ENCODE peak calls at places on chromosomes 3 and 15, in six cellular contexts. One of them, this sample, is unnamed.

GRCh38 chr3:47151836-47152235 is 12.1 kb downstream of the SETD2 start:
- DNase-seq in skeletal muscle cell: no peak
- DNase-seq in psoas muscle: no peak
- DNase-seq in ovary: no peak
- DNase-seq in bronchial epithelial cell: no peak
- DNase-seq in lung: no peak
- DNase-seq in this sample: no peak

GRCh38 chr15:101091080-101092017 is 160.5 kb downstream of the CHSY1 start:
- DNase-seq in skeletal muscle cell: peak; percentile 81
- DNase-seq in psoas muscle: peak; percentile 58
- DNase-seq in ovary: peak; percentile 87
- DNase-seq in bronchial epithelial cell: no peak
- DNase-seq in lung: peak; percentile 35
- DNase-seq in this sample: peak; percentile 64

GRCh38 chr15:65908876-65909275 is 39.6 kb downstream of the RAB11A start:
- DNase-seq in skeletal muscle cell: no peak
- DNase-seq in psoas muscle: no peak
- DNase-seq in ovary: no peak
- DNase-seq in bronchial epithelial cell: no peak
- DNase-seq in lung: no peak
- DNase-seq in this sample: no peak

GRCh38 chr15:40058476-40059140 is 19.6 kb upstream of the SRP14 start:
- DNase-seq in skeletal muscle cell: peak; percentile 45
- DNase-seq in psoas muscle: no peak
- DNase-seq in ovary: no peak
- DNase-seq in bronchial epithelial cell: peak; percentile 52
- DNase-seq in lung: no peak
- DNase-seq in this sample: no peak

GRCh38 chr15:92944946-92945521 is 44.9 kb downstream of the CHD2 start:
- DNase-seq in skeletal muscle cell: no peak
- DNase-seq in psoas muscle: no peak
- DNase-seq in ovary: no peak
- DNase-seq in bronchial epithelial cell: no peak
- DNase-seq in lung: no peak
- DNase-seq in this sample: no peak

GRCh38 chr3:195045481-195045880 is 225.5 kb downstream of the XXYLT1 start:
- DNase-seq in skeletal muscle cell: no peak
- DNase-seq in psoas muscle: no peak
- DNase-seq in ovary: no peak
- DNase-seq in bronchial epithelial cell: no peak
- DNase-seq in lung: no peak
- DNase-seq in this sample: no peak

GRCh38 chr15:38130200-38130567 is 122.5 kb upstream of the SPRED1 start:
- DNase-seq in skeletal muscle cell: no peak
- DNase-seq in psoas muscle: no peak
- DNase-seq in ovary: no peak
- DNase-seq in bronchial epithelial cell: peak; percentile 44
- DNase-seq in lung: no peak
- DNase-seq in this sample: no peak

GRCh38 chr3:72242326-72242725 is 457.4 kb upstream of the PROK2 start:
- DNase-seq in skeletal muscle cell: no peak
- DNase-seq in psoas muscle: no peak
- DNase-seq in ovary: no peak
- DNase-seq in bronchial epithelial cell: no peak
- DNase-seq in lung: no peak
- DNase-seq in this sample: no peak

GRCh38 chr3:59731909-59732308 is 682.1 kb upstream of the CFAP20DC start:
- DNase-seq in skeletal muscle cell: no peak
- DNase-seq in psoas muscle: no peak
- DNase-seq in ovary: no peak
- DNase-seq in bronchial epithelial cell: no peak
- DNase-seq in lung: no peak
- DNase-seq in this sample: no peak

GRCh38 chr3:57826286-57826951 is 70.3 kb downstream of the SLMAP start:
- DNase-seq in skeletal muscle cell: no peak
- DNase-seq in psoas muscle: no peak
- DNase-seq in ovary: no peak
- DNase-seq in bronchial epithelial cell: peak; percentile 18
- DNase-seq in lung: no peak
- DNase-seq in this sample: no peak

GRCh38 chr15:47184405-47185221 is 532.7 kb upstream of the SEMA6D start:
- DNase-seq in skeletal muscle cell: no peak
- DNase-seq in psoas muscle: no peak
- DNase-seq in ovary: peak; percentile 11
- DNase-seq in bronchial epithelial cell: no peak
- DNase-seq in lung: no peak
- DNase-seq in this sample: no peak
- H3K4me3 ChIP-seq in skeletal muscle cell: peak overlapping the region; percentile 47
- H3K4me3 ChIP-seq in psoas muscle: peak overlapping the region; percentile 66
- H3K4me3 ChIP-seq in ovary: peak overlapping the region; percentile 26
- H3K4me3 ChIP-seq in bronchial epithelial cell: peak overlapping the region; percentile 30
- H3K4me3 ChIP-seq in lung: peak overlapping the region; percentile 11
- H3K4me3 ChIP-seq in this sample: peak overlapping the region; percentile 57

GRCh38 chr3:158725348-158725966 is 6.8 kb downstream of the RARRES1 start:
- DNase-seq in skeletal muscle cell: peak; percentile 93
- DNase-seq in psoas muscle: peak; percentile 49
- DNase-seq in ovary: peak; percentile 57
- DNase-seq in bronchial epithelial cell: peak; percentile 86
- DNase-seq in lung: peak; percentile 47
- DNase-seq in this sample: peak; percentile 98

GRCh38 chr3:158728851-158729250 is 3.4 kb downstream of the RARRES1 start:
- DNase-seq in skeletal muscle cell: no peak
- DNase-seq in psoas muscle: no peak
- DNase-seq in ovary: no peak
- DNase-seq in bronchial epithelial cell: no peak
- DNase-seq in lung: no peak
- DNase-seq in this sample: no peak

GRCh38 chr3:158723991-158724390 is 8.3 kb downstream of the RARRES1 start:
- DNase-seq in skeletal muscle cell: no peak
- DNase-seq in psoas muscle: no peak
- DNase-seq in ovary: no peak
- DNase-seq in bronchial epithelial cell: no peak
- DNase-seq in lung: no peak
- DNase-seq in this sample: no peak

GRCh38 chr3:158731525-158731924 is 732 bp downstream of the RARRES1 start:
- DNase-seq in skeletal muscle cell: no peak
- DNase-seq in psoas muscle: no peak
- DNase-seq in ovary: no peak
- DNase-seq in bronchial epithelial cell: no peak
- DNase-seq in lung: no peak
- DNase-seq in this sample: no peak

GRCh38 chr3:158727499-158728377 is 4.5 kb downstream of the RARRES1 start:
- DNase-seq in skeletal muscle cell: no peak
- DNase-seq in psoas muscle: no peak
- DNase-seq in ovary: no peak
- DNase-seq in bronchial epithelial cell: peak; percentile 62
- DNase-seq in lung: peak; percentile 65
- DNase-seq in this sample: peak; percentile 74
- H3K4me3 ChIP-seq in skeletal muscle cell: no peak overlapping the region
- H3K4me3 ChIP-seq in psoas muscle: no peak overlapping the region
- H3K4me3 ChIP-seq in ovary: peak overlapping the region; percentile 14
- H3K4me3 ChIP-seq in bronchial epithelial cell: no peak overlapping the region
- H3K4me3 ChIP-seq in lung: no peak overlapping the region
- H3K4me3 ChIP-seq in this sample: no peak overlapping the region

GRCh38 chr3:65548848-65549625 is 489.7 kb downstream of the MAGI1 start:
- DNase-seq in skeletal muscle cell: no peak
- DNase-seq in psoas muscle: peak; percentile 17
- DNase-seq in ovary: peak; percentile 20
- DNase-seq in bronchial epithelial cell: no peak
- DNase-seq in lung: no peak
- DNase-seq in this sample: no peak

GRCh38 chr3:65551945-65552344 is 486.8 kb downstream of the MAGI1 start:
- DNase-seq in skeletal muscle cell: no peak
- DNase-seq in psoas muscle: no peak
- DNase-seq in ovary: no peak
- DNase-seq in bronchial epithelial cell: no peak
- DNase-seq in lung: no peak
- DNase-seq in this sample: no peak

GRCh38 chr3:65545429-65545828 is 493.3 kb downstream of the MAGI1 start:
- DNase-seq in skeletal muscle cell: no peak
- DNase-seq in psoas muscle: no peak
- DNase-seq in ovary: no peak
- DNase-seq in bronchial epithelial cell: peak; percentile 38
- DNase-seq in lung: no peak
- DNase-seq in this sample: no peak

GRCh38 chr3:65550137-65550536 is 488.6 kb downstream of the MAGI1 start:
- DNase-seq in skeletal muscle cell: no peak
- DNase-seq in psoas muscle: no peak
- DNase-seq in ovary: no peak
- DNase-seq in bronchial epithelial cell: no peak
- DNase-seq in lung: no peak
- DNase-seq in this sample: no peak

GRCh38 chr3:65549626-65549959 is 489.1 kb downstream of the MAGI1 start:
- DNase-seq in skeletal muscle cell: no peak
- DNase-seq in psoas muscle: no peak
- DNase-seq in ovary: no peak
- DNase-seq in bronchial epithelial cell: no peak
- DNase-seq in lung: no peak
- DNase-seq in this sample: no peak
- H3K4me3 ChIP-seq in skeletal muscle cell: peak overlapping the region; percentile 53
- H3K4me3 ChIP-seq in psoas muscle: peak overlapping the region; percentile 85
- H3K4me3 ChIP-seq in ovary: peak overlapping the region; percentile 45
- H3K4me3 ChIP-seq in bronchial epithelial cell: no peak overlapping the region
- H3K4me3 ChIP-seq in lung: no peak overlapping the region
- H3K4me3 ChIP-seq in this sample: peak overlapping the region; percentile 48

DNA sequence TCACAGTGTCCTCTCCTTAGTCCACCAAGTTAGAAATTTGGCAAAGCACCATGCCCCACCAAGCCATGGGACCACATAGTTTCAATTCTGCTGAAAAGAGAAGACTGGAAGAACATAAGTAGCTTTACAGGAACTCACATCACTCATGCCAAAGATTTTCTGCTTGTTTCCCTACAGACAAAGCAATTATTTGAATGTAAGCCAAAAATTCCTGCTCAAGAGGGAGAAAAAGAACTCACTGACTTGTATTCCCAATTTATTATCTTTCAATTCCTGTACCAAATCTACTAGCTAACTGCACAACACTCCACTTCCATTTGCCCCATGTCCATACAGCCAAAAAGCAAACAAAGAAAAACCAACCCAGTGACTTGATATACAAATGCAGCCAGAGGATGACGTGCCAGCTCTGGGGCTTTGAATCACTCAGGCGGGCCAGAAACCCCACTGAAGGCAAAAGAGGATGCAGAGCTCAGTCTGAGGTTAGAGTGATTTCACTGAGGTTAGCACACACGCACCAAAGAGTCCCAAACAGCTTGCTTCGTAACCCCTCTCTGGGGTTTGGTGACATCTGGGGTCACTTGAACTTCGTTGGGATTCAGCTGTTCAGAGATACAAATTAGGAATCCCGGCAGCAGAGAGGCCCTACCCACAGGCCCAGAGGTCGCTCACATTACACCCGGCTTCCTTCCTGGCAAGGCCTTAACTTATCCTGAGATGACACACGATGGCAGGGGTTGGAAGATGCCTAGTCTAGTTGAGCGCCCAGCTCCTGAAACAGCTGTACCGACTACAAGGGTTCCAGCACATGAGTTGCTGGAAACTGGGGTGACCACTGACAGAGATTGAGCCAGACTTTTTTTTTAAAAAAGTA is 1.7 kb downstream of the RFTN1 start:
- DNase-seq in skeletal muscle cell: peak; percentile 86
- DNase-seq in psoas muscle: peak; percentile 63
- DNase-seq in ovary: peak; percentile 46
- DNase-seq in bronchial epithelial cell: peak; percentile 59
- DNase-seq in lung: peak; percentile 53
- DNase-seq in this sample: peak; percentile 85
- H3K4me3 ChIP-seq in skeletal muscle cell: peak overlapping the region; percentile 83
- H3K4me3 ChIP-seq in psoas muscle: peak overlapping the region; percentile 69
- H3K4me3 ChIP-seq in ovary: peak overlapping the region; percentile 82
- H3K4me3 ChIP-seq in bronchial epithelial cell: peak overlapping the region; percentile 75
- H3K4me3 ChIP-seq in lung: peak overlapping the region; percentile 89
- H3K4me3 ChIP-seq in this sample: peak overlapping the region; percentile 66

GRCh38 chr3:70071138-70071537 is 71.6 kb downstream of the SAMMSON start:
- DNase-seq in skeletal muscle cell: no peak
- DNase-seq in psoas muscle: no peak
- DNase-seq in ovary: no peak
- DNase-seq in bronchial epithelial cell: no peak
- DNase-seq in lung: no peak
- DNase-seq in this sample: no peak
- H3K4me3 ChIP-seq in skeletal muscle cell: no peak overlapping the region
- H3K4me3 ChIP-seq in psoas muscle: no peak overlapping the region
- H3K4me3 ChIP-seq in ovary: no peak overlapping the region
- H3K4me3 ChIP-seq in bronchial epithelial cell: no peak overlapping the region
- H3K4me3 ChIP-seq in lung: no peak overlapping the region
- H3K4me3 ChIP-seq in this sample: no peak overlapping the region

GRCh38 chr3:160757624-160758106 is 1.6 kb downstream of the PPM1L start:
- DNase-seq in skeletal muscle cell: no peak
- DNase-seq in psoas muscle: no peak
- DNase-seq in ovary: no peak
- DNase-seq in bronchial epithelial cell: no peak
- DNase-seq in lung: no peak
- DNase-seq in this sample: no peak
- H3K4me3 ChIP-seq in skeletal muscle cell: no peak overlapping the region
- H3K4me3 ChIP-seq in psoas muscle: peak overlapping the region; percentile 89
- H3K4me3 ChIP-seq in ovary: no peak overlapping the region
- H3K4me3 ChIP-seq in bronchial epithelial cell: no peak overlapping the region
- H3K4me3 ChIP-seq in lung: no peak overlapping the region
- H3K4me3 ChIP-seq in this sample: peak overlapping the region; percentile 71

DNA sequence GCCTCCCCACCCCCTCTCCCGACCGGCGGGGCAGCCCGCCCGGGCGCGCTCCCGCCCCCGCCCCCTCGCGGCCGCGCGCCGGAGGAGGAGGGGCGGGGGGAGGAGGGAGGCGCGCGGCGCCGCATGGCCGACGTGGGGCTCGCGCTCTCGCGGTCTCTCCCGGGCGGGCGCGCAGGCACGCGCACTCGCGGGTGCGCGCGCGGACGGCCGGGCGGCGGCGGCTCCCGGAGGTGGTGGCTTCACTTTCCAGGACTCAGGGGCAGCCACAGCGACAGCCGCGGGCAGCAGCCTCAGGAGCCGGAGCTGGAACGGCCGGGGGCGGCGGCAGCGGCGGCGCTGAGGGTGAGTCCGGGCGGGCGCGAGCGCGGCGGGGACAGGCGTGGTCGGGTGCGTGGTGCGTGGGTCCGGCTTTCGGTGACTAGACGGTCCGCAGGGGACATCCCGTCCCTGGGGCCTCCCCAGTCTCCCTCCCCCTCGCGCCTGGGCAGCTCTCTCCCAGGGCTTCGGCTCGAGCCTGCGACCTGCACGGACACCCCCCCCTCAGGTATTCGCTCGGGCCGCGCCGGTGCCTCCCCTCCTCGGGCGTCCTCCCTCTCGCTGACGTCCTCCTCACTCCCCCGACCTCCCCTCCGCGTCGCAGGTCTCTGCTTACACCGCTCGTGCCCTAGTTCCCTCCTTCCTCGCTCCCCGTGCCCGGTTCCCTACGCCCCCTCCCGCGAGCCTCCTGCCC is at the start of gene UBE2E2:
- DNase-seq in skeletal muscle cell: peak; percentile 32
- DNase-seq in psoas muscle: peak; percentile 82
- DNase-seq in ovary: peak; percentile 83
- DNase-seq in bronchial epithelial cell: peak; percentile 22
- DNase-seq in lung: peak; percentile 56
- DNase-seq in this sample: no peak
- H3K4me3 ChIP-seq in skeletal muscle cell: peak within 1 kb of the TSS; percentile 65
- H3K4me3 ChIP-seq in psoas muscle: peak within 1 kb of the TSS; percentile 87
- H3K4me3 ChIP-seq in ovary: peak within 1 kb of the TSS; percentile 74
- H3K4me3 ChIP-seq in bronchial epithelial cell: peak within 1 kb of the TSS; percentile 98
- H3K4me3 ChIP-seq in lung: peak within 1 kb of the TSS; percentile 95
- H3K4me3 ChIP-seq in this sample: peak within 1 kb of the TSS; percentile 84

GRCh38 chr3:78116874-78117273 is 1077.0 kb downstream of the ROBO2 start:
- DNase-seq in skeletal muscle cell: peak; percentile 80
- DNase-seq in psoas muscle: no peak
- DNase-seq in ovary: no peak
- DNase-seq in bronchial epithelial cell: no peak
- DNase-seq in lung: no peak
- DNase-seq in this sample: peak; percentile 88
- H3K4me3 ChIP-seq in skeletal muscle cell: no peak overlapping the region
- H3K4me3 ChIP-seq in psoas muscle: no peak overlapping the region
- H3K4me3 ChIP-seq in ovary: no peak overlapping the region
- H3K4me3 ChIP-seq in bronchial epithelial cell: no peak overlapping the region
- H3K4me3 ChIP-seq in lung: no peak overlapping the region
- H3K4me3 ChIP-seq in this sample: no peak overlapping the region